ENCODE peak calls at places on chromosomes 1 and 21, in four cellular contexts. D is stimulated activated effector memory CD8-positive, alpha-beta T cell treated with anti-CD3 and anti-CD28 coated beads, Interleukin-12 subunit alpha, Interleukin-12 subunit beta, amount 100 ng/mL, for 72 hours; S is gastrocnemius medialis; Q is neural crest cell. I is an unnamed sample.

GRCh38 chr1:157091186-157091585 is 8.4 kb downstream of the ETV3L start:
- DNase-seq in D (no peak), S (no peak), Q (no peak), I (peak; percentile 43)

GRCh38 chr1:63804829-63805484 is 31.1 kb downstream of the ROR1 start:
- DNase-seq in D (no peak), S (no peak), Q (no peak), I (no peak)

GRCh38 chr21:44535963-44536362 is 4.0 kb downstream of the KRTAP10-1 start:
- DNase-seq in D (no peak), S (no peak), Q (no peak), I (peak; percentile 48)

GRCh38 chr1:95635820-95636219 is 401.8 kb downstream of the RWDD3 start:
- DNase-seq in D (no peak), S (no peak), Q (no peak), I (no peak)

GRCh38 chr1:162230096-162230495 is 146.6 kb downstream of the SPATA46 start:
- DNase-seq in D (no peak), S (no peak), Q (no peak), I (no peak)

GRCh38 chr1:55472784-55473183 is 257.6 kb upstream of the USP24 start:
- DNase-seq in D (no peak), S (no peak), Q (no peak), I (no peak)

GRCh38 chr1:206821493-206821892 is 43.9 kb upstream of the IL20 start:
- DNase-seq in D (no peak), S (no peak), Q (no peak), I (no peak)

GRCh38 chr1:213055767-213056166 is 4.7 kb downstream of the RPS6KC1 start:
- DNase-seq in D (no peak), S (no peak), Q (no peak), I (no peak)

GRCh38 chr1:199774433-199775089 is 252.9 kb upstream of the NR5A2 start:
- DNase-seq in D (no peak), S (no peak), Q (no peak), I (no peak)

GRCh38 chr1:1347663-1348419 is 1.4 kb downstream of the DVL1 start:
- DNase-seq in D (no peak), S (peak; percentile 85), Q (no peak), I (peak; percentile 66)

GRCh38 chr21:42080788-42081083 is 9.6 kb downstream of the UMODL1 start:
- DNase-seq in D (no peak), S (peak; percentile 35), Q (no peak), I (no peak)

GRCh38 chr1:44312652-44313196 is 42.3 kb downstream of the ERI3 start:
- DNase-seq in D (no peak), S (no peak), Q (no peak), I (peak; percentile 53)

GRCh38 chr21:35349378-35350080 is 300.4 kb upstream of the RUNX1 start:
- DNase-seq in D (no peak), S (no peak), Q (no peak), I (no peak)

GRCh38 chr1:27416387-27417111 is 24.1 kb downstream of the GPR3 start:
- DNase-seq in D (peak; percentile 48), S (no peak), Q (no peak), I (no peak)

GRCh38 chr1:15833069-15833679 is 14.3 kb upstream of the SPEN start:
- DNase-seq in D (no peak), S (peak; percentile 76), Q (no peak), I (no peak)

GRCh38 chr1:200027264-200027823 is at the start of gene NR5A2:
- DNase-seq in D (no peak), S (no peak), Q (no peak), I (no peak)

GRCh38 chr1:110524311-110525249 is 5.6 kb upstream of the KCNA10 start:
- DNase-seq in D (peak; percentile 33), S (no peak), Q (peak; percentile 66), I (peak; percentile 75)

GRCh38 chr1:8571200-8571984 is 246.0 kb downstream of the RERE start:
- DNase-seq in D (no peak), S (no peak), Q (no peak), I (no peak)

GRCh38 chr1:248847956-248848561 is 10.0 kb downstream of the ZNF672 start:
- DNase-seq in D (no peak), S (no peak), Q (no peak), I (peak; percentile 29)

GRCh38 chr21:31750843-31751242 is 18.9 kb upstream of the SCAF4 start:
- DNase-seq in D (no peak), S (no peak), Q (no peak), I (no peak)

GRCh38 chr1:94527447-94528031 is 14.0 kb downstream of the F3 start:
- DNase-seq in D (no peak), S (no peak), Q (no peak), I (no peak)

GRCh38 chr1:171117085-171117484 is 26.4 kb downstream of the FMO3 start:
- DNase-seq in D (no peak), S (no peak), Q (no peak), I (no peak)

GRCh38 chr1:4801192-4801924 is 146.9 kb downstream of the AJAP1 start:
- DNase-seq in D (no peak), S (peak; percentile 54), Q (no peak), I (no peak)

GRCh38 chr1:104182251-104182650 is 432.6 kb downstream of the AMY1C start:
- DNase-seq in D (no peak), S (no peak), Q (no peak), I (no peak)

GRCh38 chr1:20472860-20473711 is 12.9 kb downstream of the CAMK2N1 start:
- DNase-seq in D (no peak), S (peak; percentile 27), Q (peak; percentile 82), I (peak; percentile 87)

GRCh38 chr1:113860891-113861290 is 10.6 kb downstream of the PTPN22 start:
- DNase-seq in D (no peak), S (no peak), Q (no peak), I (no peak)

GRCh38 chr1:215660259-215660658 is 93.2 kb downstream of the KCTD3 start:
- DNase-seq in D (no peak), S (no peak), Q (no peak), I (no peak)

GRCh38 chr1:75136921-75137641 is 2.9 kb downstream of the LHX8 start:
- DNase-seq in D (no peak), S (no peak), Q (no peak), I (peak; percentile 54)

GRCh38 chr1:187476671-187477070 is 647.9 kb downstream of the PLA2G4A start:
- DNase-seq in D (no peak), S (no peak), Q (no peak), I (no peak)

GRCh38 chr1:235908742-235909520 is 42.2 kb upstream of the LYST start:
- DNase-seq in D (no peak), S (no peak), Q (no peak), I (no peak)

GRCh38 chr1:201731592-201731991 is 97.4 kb upstream of the IPO9 start:
- DNase-seq in D (no peak), S (no peak), Q (no peak), I (no peak)

GRCh38 chr1:231200417-231201031 is 38.7 kb downstream of the TRIM67 start:
- DNase-seq in D (no peak), S (no peak), Q (no peak), I (no peak)

GRCh38 chr1:154178006-154178405 is 13.9 kb downstream of the TPM3 start:
- DNase-seq in D (no peak), S (no peak), Q (no peak), I (no peak)

GRCh38 chr21:31732891-31733520 is 1.1 kb upstream of the SCAF4 start:
- DNase-seq in D (peak; percentile 3), S (no peak), Q (peak; percentile 9), I (peak; percentile 60)

GRCh38 chr1:223802602-223803001 is 43.1 kb downstream of the TP53BP2 start:
- DNase-seq in D (no peak), S (no peak), Q (no peak), I (no peak)

GRCh38 chr21:22263890-22264289 is 1265.7 kb downstream of the NCAM2 start:
- DNase-seq in D (no peak), S (no peak), Q (no peak), I (no peak)

GRCh38 chr1:7751174-7751573 is 19.9 kb upstream of the VAMP3 start:
- DNase-seq in D (no peak), S (no peak), Q (no peak), I (no peak)

GRCh38 chr1:220038640-220039039 is 7.7 kb downstream of the EPRS1 start:
- DNase-seq in D (no peak), S (no peak), Q (no peak), I (no peak)

GRCh38 chr1:25522240-25522639 is 21.2 kb upstream of the LDLRAP1 start:
- DNase-seq in D (no peak), S (no peak), Q (no peak), I (no peak)